ENCODE peak calls at places on chromosome 13, in nine cellular contexts. One of them, this sample, is unnamed.

GRCh38 chr13:77533875-77534788 is 1.4 kb upstream of the SCEL start:
- DNase-seq in right lobe of liver: no peak
- DNase-seq in A673: peak; percentile 22
- DNase-seq in mucosa of descending colon: no peak
- DNase-seq in ascending aorta: no peak
- DNase-seq in esophagus muscularis mucosa: peak; percentile 37
- DNase-seq in thoracic aorta: no peak
- DNase-seq in psoas muscle: no peak
- DNase-seq in heart left ventricle: no peak
- DNase-seq in this sample: peak; percentile 43

GRCh38 chr13:48818495-48818961 is 157.2 kb upstream of the FNDC3A start:
- DNase-seq in thoracic aorta: no peak
- DNase-seq in ascending aorta: peak; percentile 72
- DNase-seq in right lobe of liver: no peak
- DNase-seq in mucosa of descending colon: no peak
- DNase-seq in esophagus muscularis mucosa: no peak
- DNase-seq in heart left ventricle: no peak
- DNase-seq in A673: peak; percentile 4
- DNase-seq in psoas muscle: no peak
- DNase-seq in this sample: no peak

GRCh38 chr13:45850020-45850613 is 1.4 kb downstream of the SIAH3 start:
- DNase-seq in psoas muscle: no peak
- DNase-seq in esophagus muscularis mucosa: no peak
- DNase-seq in A673: no peak
- DNase-seq in heart left ventricle: no peak
- DNase-seq in thoracic aorta: no peak
- DNase-seq in mucosa of descending colon: no peak
- DNase-seq in ascending aorta: no peak
- DNase-seq in right lobe of liver: no peak
- DNase-seq in this sample: peak; percentile 20

GRCh38 chr13:37715606-37716015 is 117.0 kb upstream of the POSTN start:
- DNase-seq in ascending aorta: peak; percentile 66
- DNase-seq in psoas muscle: no peak
- DNase-seq in heart left ventricle: no peak
- DNase-seq in mucosa of descending colon: no peak
- DNase-seq in esophagus muscularis mucosa: no peak
- DNase-seq in thoracic aorta: no peak
- DNase-seq in A673: peak; percentile 23
- DNase-seq in right lobe of liver: no peak
- DNase-seq in this sample: no peak

GRCh38 chr13:48403151-48403631 is 9.7 kb downstream of the LPAR6 start:
- DNase-seq in right lobe of liver: no peak
- DNase-seq in thoracic aorta: no peak
- DNase-seq in mucosa of descending colon: no peak
- DNase-seq in ascending aorta: no peak
- DNase-seq in esophagus muscularis mucosa: no peak
- DNase-seq in heart left ventricle: no peak
- DNase-seq in psoas muscle: no peak
- DNase-seq in A673: peak; percentile 6
- DNase-seq in this sample: no peak

GRCh38 chr13:68099616-68100015 is 869.5 kb upstream of the PCDH9 start:
- DNase-seq in heart left ventricle: no peak
- DNase-seq in psoas muscle: no peak
- DNase-seq in esophagus muscularis mucosa: no peak
- DNase-seq in ascending aorta: no peak
- DNase-seq in right lobe of liver: no peak
- DNase-seq in A673: no peak
- DNase-seq in mucosa of descending colon: no peak
- DNase-seq in thoracic aorta: no peak
- DNase-seq in this sample: no peak

GRCh38 chr13:74413482-74413881 is 279.3 kb upstream of the KLF12 start:
- DNase-seq in psoas muscle: no peak
- DNase-seq in ascending aorta: no peak
- DNase-seq in heart left ventricle: no peak
- DNase-seq in mucosa of descending colon: no peak
- DNase-seq in thoracic aorta: no peak
- DNase-seq in esophagus muscularis mucosa: no peak
- DNase-seq in right lobe of liver: no peak
- DNase-seq in A673: no peak
- DNase-seq in this sample: no peak

GRCh38 chr13:53150568-53150967 is 122.0 kb downstream of the OLFM4 start:
- DNase-seq in A673: no peak
- DNase-seq in ascending aorta: no peak
- DNase-seq in mucosa of descending colon: no peak
- DNase-seq in thoracic aorta: no peak
- DNase-seq in right lobe of liver: no peak
- DNase-seq in psoas muscle: no peak
- DNase-seq in heart left ventricle: no peak
- DNase-seq in esophagus muscularis mucosa: no peak
- DNase-seq in this sample: no peak

GRCh38 chr13:50457430-50458393 is 385.8 kb downstream of the DLEU7 start:
- DNase-seq in mucosa of descending colon: no peak
- DNase-seq in thoracic aorta: no peak
- DNase-seq in esophagus muscularis mucosa: no peak
- DNase-seq in right lobe of liver: no peak
- DNase-seq in heart left ventricle: no peak
- DNase-seq in ascending aorta: no peak
- DNase-seq in A673: no peak
- DNase-seq in psoas muscle: peak; percentile 17
- DNase-seq in this sample: peak; percentile 47

GRCh38 chr13:39672378-39673132 is 17.1 kb downstream of the COG6 start:
- DNase-seq in heart left ventricle: no peak
- DNase-seq in ascending aorta: no peak
- DNase-seq in psoas muscle: no peak
- DNase-seq in esophagus muscularis mucosa: no peak
- DNase-seq in thoracic aorta: no peak
- DNase-seq in A673: no peak
- DNase-seq in right lobe of liver: no peak
- DNase-seq in mucosa of descending colon: no peak
- DNase-seq in this sample: no peak

GRCh38 chr13:41053384-41053826 is 7.9 kb upstream of the WBP4 start:
- DNase-seq in mucosa of descending colon: no peak
- DNase-seq in esophagus muscularis mucosa: no peak
- DNase-seq in A673: no peak
- DNase-seq in ascending aorta: peak; percentile 71
- DNase-seq in psoas muscle: no peak
- DNase-seq in thoracic aorta: no peak
- DNase-seq in right lobe of liver: no peak
- DNase-seq in heart left ventricle: no peak
- DNase-seq in this sample: no peak

GRCh38 chr13:105908581-105908980 is 626.9 kb downstream of the EFNB2 start:
- DNase-seq in heart left ventricle: no peak
- DNase-seq in A673: no peak
- DNase-seq in esophagus muscularis mucosa: no peak
- DNase-seq in ascending aorta: no peak
- DNase-seq in right lobe of liver: no peak
- DNase-seq in thoracic aorta: no peak
- DNase-seq in psoas muscle: no peak
- DNase-seq in mucosa of descending colon: no peak
- DNase-seq in this sample: no peak

GRCh38 chr13:20197361-20197834 is 4.7 kb upstream of the GJB2 start:
- DNase-seq in thoracic aorta: no peak
- DNase-seq in right lobe of liver: no peak
- DNase-seq in psoas muscle: no peak
- DNase-seq in A673: peak; percentile 63
- DNase-seq in ascending aorta: no peak
- DNase-seq in mucosa of descending colon: no peak
- DNase-seq in heart left ventricle: no peak
- DNase-seq in esophagus muscularis mucosa: no peak
- DNase-seq in this sample: no peak

GRCh38 chr13:40818926-40819325 is 29.5 kb downstream of the SLC25A15 start:
- DNase-seq in esophagus muscularis mucosa: no peak
- DNase-seq in right lobe of liver: no peak
- DNase-seq in mucosa of descending colon: no peak
- DNase-seq in thoracic aorta: no peak
- DNase-seq in heart left ventricle: no peak
- DNase-seq in A673: no peak
- DNase-seq in ascending aorta: no peak
- DNase-seq in psoas muscle: no peak
- DNase-seq in this sample: no peak

GRCh38 chr13:75445717-75446529 is 36.0 kb downstream of the TBC1D4 start:
- DNase-seq in thoracic aorta: no peak
- DNase-seq in esophagus muscularis mucosa: no peak
- DNase-seq in psoas muscle: no peak
- DNase-seq in right lobe of liver: no peak
- DNase-seq in A673: no peak
- DNase-seq in heart left ventricle: no peak
- DNase-seq in mucosa of descending colon: no peak
- DNase-seq in ascending aorta: no peak
- DNase-seq in this sample: no peak

DNA sequence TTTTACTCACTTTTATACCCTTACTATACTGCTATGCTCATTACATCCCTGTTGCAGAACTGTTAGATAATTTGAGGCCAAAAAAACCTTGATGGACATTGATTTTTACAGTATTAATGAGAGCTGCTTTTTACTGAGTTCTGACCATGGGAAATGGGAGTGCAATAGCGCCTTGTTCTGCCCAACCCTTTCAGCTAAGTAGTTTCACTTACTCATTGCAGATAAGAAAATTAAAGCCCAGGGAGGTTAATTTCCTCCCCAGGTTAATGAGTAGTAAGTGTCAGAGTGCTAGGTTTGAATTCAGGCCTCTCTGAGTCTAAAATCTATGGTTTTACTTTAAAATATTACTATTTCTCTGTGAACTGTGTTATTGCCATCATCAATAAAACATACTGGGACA is 93.6 kb upstream of the RAP2A start:
- DNase-seq in psoas muscle: no peak
- DNase-seq in thoracic aorta: no peak
- DNase-seq in esophagus muscularis mucosa: no peak
- DNase-seq in right lobe of liver: no peak
- DNase-seq in A673: no peak
- DNase-seq in heart left ventricle: no peak
- DNase-seq in ascending aorta: no peak
- DNase-seq in mucosa of descending colon: no peak
- DNase-seq in this sample: no peak
- H3K4me3 ChIP-seq in psoas muscle: no peak overlapping the region
- H3K4me3 ChIP-seq in thoracic aorta: no peak overlapping the region
- H3K4me3 ChIP-seq in esophagus muscularis mucosa: no peak overlapping the region
- H3K4me3 ChIP-seq in right lobe of liver: no peak overlapping the region
- H3K4me3 ChIP-seq in A673: no peak overlapping the region
- H3K4me3 ChIP-seq in heart left ventricle: no peak overlapping the region
- H3K4me3 ChIP-seq in ascending aorta: no peak overlapping the region
- H3K4me3 ChIP-seq in mucosa of descending colon: no peak overlapping the region
- H3K4me3 ChIP-seq in this sample: no peak overlapping the region

DNA sequence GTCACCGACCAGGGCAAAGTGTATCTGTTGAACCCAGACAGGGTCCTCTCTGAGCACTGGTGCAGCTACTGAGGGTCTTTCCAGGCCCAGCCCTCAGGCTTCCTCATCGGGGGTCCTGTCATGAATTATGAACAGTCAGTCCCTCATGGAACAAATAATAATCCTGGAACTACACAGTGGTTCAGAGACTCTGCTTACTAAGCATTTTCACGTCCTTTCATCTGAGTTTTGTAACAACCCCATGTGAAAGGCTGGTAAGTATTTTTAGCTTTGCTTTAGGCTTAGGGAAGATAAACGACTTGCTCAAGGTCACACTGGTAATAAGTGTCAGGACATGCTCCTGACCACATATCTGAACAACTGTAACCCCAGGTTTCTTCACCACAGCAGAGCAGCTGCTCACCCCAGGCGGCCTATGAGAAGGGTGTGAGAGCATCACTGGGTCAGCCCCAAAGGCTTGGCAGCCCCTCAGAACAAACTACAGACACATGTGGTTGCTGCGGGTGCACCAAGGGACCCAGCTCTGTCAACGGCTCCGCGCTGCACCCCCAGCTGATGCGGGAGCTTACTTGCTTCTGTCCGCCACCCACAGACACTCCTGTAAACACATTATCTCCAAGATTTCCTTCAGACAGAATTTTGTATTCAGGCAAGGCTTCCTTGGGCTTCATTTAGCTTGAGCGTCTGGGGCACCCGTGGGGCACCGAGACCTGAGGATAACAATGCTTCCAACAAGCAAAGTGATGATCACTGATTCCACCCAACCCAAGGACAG is 19.4 kb upstream of the GSX1 start:
- DNase-seq in esophagus muscularis mucosa: no peak
- DNase-seq in heart left ventricle: no peak
- DNase-seq in thoracic aorta: no peak
- DNase-seq in mucosa of descending colon: no peak
- DNase-seq in A673: no peak
- DNase-seq in psoas muscle: no peak
- DNase-seq in ascending aorta: no peak
- DNase-seq in right lobe of liver: no peak
- DNase-seq in this sample: no peak
- TF ChIP-seq CTCF in esophagus muscularis mucosa: no peak
- TF ChIP-seq CTCF in heart left ventricle: no peak
- TF ChIP-seq CTCF in thoracic aorta: no peak
- TF ChIP-seq CTCF in mucosa of descending colon: no peak
- TF ChIP-seq CTCF in A673: no peak
- TF ChIP-seq CTCF in psoas muscle: no peak
- TF ChIP-seq CTCF in ascending aorta: no peak
- TF ChIP-seq CTCF in right lobe of liver: no peak
- TF ChIP-seq CTCF in this sample: no peak

DNA sequence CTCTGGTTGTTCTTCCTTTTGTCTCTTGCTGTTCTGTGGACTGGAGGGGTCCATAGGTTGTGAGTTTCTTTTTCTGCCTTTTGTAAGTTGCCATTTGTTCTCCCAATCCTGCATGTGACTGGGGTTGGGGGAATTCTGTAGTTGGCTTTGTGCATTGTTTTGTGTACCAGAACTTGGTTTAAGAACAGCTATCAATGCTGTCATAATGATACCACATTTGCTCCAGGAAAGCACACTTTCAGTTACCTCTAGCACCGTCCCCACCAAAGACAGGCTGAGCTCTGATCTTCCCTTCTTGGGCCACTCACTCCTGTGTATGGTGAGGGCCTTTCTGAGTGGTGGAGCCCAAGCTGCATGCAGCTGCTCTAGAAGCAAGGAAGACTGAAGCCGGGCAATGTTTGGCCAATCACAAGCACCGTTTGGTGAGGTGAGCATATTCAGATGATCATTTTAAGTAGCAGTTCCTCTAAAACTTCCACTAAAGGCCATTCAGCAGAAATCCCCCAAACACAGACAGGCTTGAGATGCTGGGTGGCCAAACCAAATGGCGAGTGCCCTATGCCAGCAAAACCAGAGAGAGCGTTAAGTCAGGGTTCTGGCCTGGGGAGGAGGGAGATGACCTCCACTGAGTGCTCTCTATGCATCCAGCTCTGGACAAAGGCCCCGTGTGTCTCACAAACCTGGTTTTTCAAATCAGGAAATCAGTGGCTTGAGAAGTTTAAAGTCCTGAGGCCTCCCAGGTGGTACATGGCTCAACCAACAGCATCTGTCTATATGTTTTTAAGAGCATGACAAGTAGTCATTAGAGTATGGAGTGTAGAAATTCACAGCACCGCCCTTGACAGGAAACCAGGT is 120.7 kb upstream of the SPATA13 start:
- DNase-seq in ascending aorta: no peak
- DNase-seq in A673: no peak
- DNase-seq in esophagus muscularis mucosa: no peak
- DNase-seq in heart left ventricle: no peak
- DNase-seq in mucosa of descending colon: no peak
- DNase-seq in right lobe of liver: no peak
- DNase-seq in thoracic aorta: no peak
- DNase-seq in psoas muscle: no peak
- DNase-seq in this sample: no peak
- H3K4me1 ChIP-seq in ascending aorta: no peaks in the 10 kb centered on the region
- H3K4me1 ChIP-seq in A673: no peaks in the 10 kb centered on the region
- H3K4me1 ChIP-seq in esophagus muscularis mucosa: peaks cover 32% of the 10 kb centered on the region
- H3K4me1 ChIP-seq in heart left ventricle: peaks cover 7% of the 10 kb centered on the region
- H3K4me1 ChIP-seq in mucosa of descending colon: no peaks in the 10 kb centered on the region
- H3K4me1 ChIP-seq in right lobe of liver: no peaks in the 10 kb centered on the region
- H3K4me1 ChIP-seq in thoracic aorta: no peaks in the 10 kb centered on the region
- H3K4me1 ChIP-seq in psoas muscle: no peaks in the 10 kb centered on the region
- H3K4me1 ChIP-seq in this sample: peaks cover 5% of the 10 kb centered on the region

GRCh38 chr13:70893832-70894231 is 785.6 kb upstream of the KLHL1 start:
- DNase-seq in esophagus muscularis mucosa: no peak
- DNase-seq in heart left ventricle: no peak
- DNase-seq in psoas muscle: no peak
- DNase-seq in ascending aorta: no peak
- DNase-seq in thoracic aorta: no peak
- DNase-seq in A673: no peak
- DNase-seq in right lobe of liver: no peak
- DNase-seq in mucosa of descending colon: no peak
- DNase-seq in this sample: no peak
- H3K4me3 ChIP-seq in esophagus muscularis mucosa: no peak overlapping the region
- H3K4me3 ChIP-seq in heart left ventricle: no peak overlapping the region
- H3K4me3 ChIP-seq in psoas muscle: no peak overlapping the region
- H3K4me3 ChIP-seq in ascending aorta: no peak overlapping the region
- H3K4me3 ChIP-seq in thoracic aorta: no peak overlapping the region
- H3K4me3 ChIP-seq in A673: no peak overlapping the region
- H3K4me3 ChIP-seq in right lobe of liver: no peak overlapping the region
- H3K4me3 ChIP-seq in mucosa of descending colon: no peak overlapping the region
- H3K4me3 ChIP-seq in this sample: no peak overlapping the region